ENCODE peak calls at places on chromosomes 13 and 19, in eight cellular contexts. Y, D, T, P, F, S, H and R are unnamed samples.

GRCh38 chr13:113151745-113152707 is 6.4 kb upstream of the PROZ start:
- DNase-seq in P (no peak), D (peak; percentile 67), S (no peak), H (peak; percentile 51), F (no peak), T (peak; percentile 25), Y (no peak), R (no peak)

GRCh38 chr13:24161010-24161775 is 673 bp downstream of the SPATA13 start:
- DNase-seq in H (peak; percentile 62), P (peak; percentile 45), D (peak; percentile 44), T (peak; percentile 56), Y (peak; percentile 58), F (peak; percentile 78), S (peak; percentile 32), R (no peak)

GRCh38 chr19:52397310-52398090 is at the start of gene ZNF528:
- DNase-seq in Y (peak; percentile 96), P (peak; percentile 86), T (peak; percentile 95), D (peak; percentile 94), H (peak; percentile 93), S (peak; percentile 93), F (peak; percentile 97), R (peak; percentile 82)

GRCh38 chr19:41420101-41420880 is 6.9 kb downstream of the B3GNT8 start:
- DNase-seq in S (no peak), F (no peak), D (no peak), P (no peak), Y (no peak), T (no peak), H (no peak), R (no peak)

GRCh38 chr19:46428278-46429141 is at the start of gene PNMA8C:
- DNase-seq in T (peak; percentile 54), F (peak; percentile 50), Y (peak; percentile 50), P (peak; percentile 12), S (peak; percentile 28), D (peak; percentile 75), H (peak; percentile 81), R (peak; percentile 19)

GRCh38 chr13:20995245-20995829 is 66.0 kb downstream of the LATS2 start:
- DNase-seq in D (no peak), F (no peak), T (no peak), P (no peak), H (peak; percentile 37), Y (no peak), S (no peak), R (no peak)

GRCh38 chr13:27259831-27260230 is 8.5 kb downstream of the RPL21 start:
- DNase-seq in S (no peak), Y (no peak), F (no peak), P (no peak), T (peak; percentile 30), D (no peak), H (no peak), R (no peak)

GRCh38 chr13:20703785-20704458 is 423 bp downstream of the IL17D start:
- DNase-seq in P (peak; percentile 83), T (peak; percentile 85), S (peak; percentile 67), H (peak; percentile 94), Y (peak; percentile 87), D (peak; percentile 82), F (peak; percentile 84), R (peak; percentile 81)

GRCh38 chr13:72737033-72737432 is 9.3 kb downstream of the BORA start:
- DNase-seq in P (no peak), S (no peak), H (no peak), D (no peak), F (no peak), Y (no peak), T (no peak), R (no peak)

GRCh38 chr19:45468159-45468651 is 409 bp downstream of the FOSB start:
- DNase-seq in S (peak; percentile 38), F (peak; percentile 35), Y (peak; percentile 48), D (peak; percentile 43), P (no peak), T (peak; percentile 49), H (no peak), R (no peak)

GRCh38 chr13:76993021-76993420 is 1.1 kb downstream of the CLN5 start:
- DNase-seq in F (no peak), P (no peak), H (no peak), S (no peak), T (peak; percentile 54), D (peak; percentile 32), Y (no peak), R (no peak)

GRCh38 chr19:35042056-35042730 is 672 bp downstream of the HPN start:
- DNase-seq in S (no peak), Y (no peak), T (no peak), H (no peak), D (no peak), P (no peak), F (peak; percentile 47), R (no peak)

GRCh38 chr19:4012092-4012974 is 4.8 kb downstream of the PIAS4 start:
- DNase-seq in D (no peak), S (no peak), P (no peak), Y (peak; percentile 38), H (no peak), F (peak; percentile 87), T (no peak), R (no peak)

GRCh38 chr19:4506449-4507149 is 11.7 kb downstream of the PLIN4 start:
- DNase-seq in S (no peak), F (no peak), D (peak; percentile 71), T (peak; percentile 89), Y (no peak), H (peak; percentile 77), P (no peak), R (no peak)

GRCh38 chr19:54332149-54332548 is 6.8 kb downstream of the LILRA4 start:
- DNase-seq in Y (no peak), S (no peak), H (no peak), D (no peak), F (no peak), T (no peak), P (no peak), R (no peak)

GRCh38 chr13:60617863-60618733 is 221.1 kb downstream of the TDRD3 start:
- DNase-seq in D (peak; percentile 26), F (no peak), Y (no peak), S (no peak), H (no peak), T (peak; percentile 50), P (no peak), R (no peak)